ENCODE peak calls at places on chromosomes 12 and 14, in seven cellular contexts. One of them, this sample, is unnamed.

GRCh38 chr14:103084021-103084919 is at the start of gene LBHD2:
- DNase-seq in AG09309: no peak
- DNase-seq in left ventricle myocardium inferior: no peak
- DNase-seq in retinal pigment epithelial cell: no peak
- DNase-seq in fibroblast of pulmonary artery: no peak
- DNase-seq in AG10803: no peak
- DNase-seq in Panc1: no peak
- DNase-seq in this sample: no peak

GRCh38 chr12:117847371-117847770 is 121.4 kb downstream of the KSR2 start:
- DNase-seq in AG09309: no peak
- DNase-seq in left ventricle myocardium inferior: no peak
- DNase-seq in retinal pigment epithelial cell: no peak
- DNase-seq in fibroblast of pulmonary artery: no peak
- DNase-seq in AG10803: no peak
- DNase-seq in Panc1: no peak
- DNase-seq in this sample: no peak

GRCh38 chr12:31849090-31849687 is 110.0 kb upstream of the RESF1 start:
- DNase-seq in AG09309: no peak
- DNase-seq in left ventricle myocardium inferior: no peak
- DNase-seq in retinal pigment epithelial cell: peak
- DNase-seq in fibroblast of pulmonary artery: peak
- DNase-seq in AG10803: no peak
- DNase-seq in Panc1: no peak
- DNase-seq in this sample: no peak

GRCh38 chr12:123748661-123749060 is 13.4 kb upstream of the DNAH10 start:
- DNase-seq in AG09309: no peak
- DNase-seq in left ventricle myocardium inferior: no peak
- DNase-seq in retinal pigment epithelial cell: no peak
- DNase-seq in fibroblast of pulmonary artery: no peak
- DNase-seq in AG10803: no peak
- DNase-seq in Panc1: no peak
- DNase-seq in this sample: no peak

GRCh38 chr12:106498056-106498455 is 84.7 kb upstream of the RFX4 start:
- DNase-seq in AG09309: no peak
- DNase-seq in left ventricle myocardium inferior: no peak
- DNase-seq in retinal pigment epithelial cell: no peak
- DNase-seq in fibroblast of pulmonary artery: peak
- DNase-seq in AG10803: no peak
- DNase-seq in Panc1: no peak
- DNase-seq in this sample: no peak

GRCh38 chr14:64910847-64911495 is 3.3 kb upstream of the CHURC1 start:
- DNase-seq in AG09309: no peak
- DNase-seq in left ventricle myocardium inferior: no peak
- DNase-seq in retinal pigment epithelial cell: no peak
- DNase-seq in fibroblast of pulmonary artery: peak
- DNase-seq in AG10803: peak
- DNase-seq in Panc1: no peak
- DNase-seq in this sample: no peak

GRCh38 chr14:39474416-39474911 is 42.2 kb upstream of the FBXO33 start:
- DNase-seq in AG09309: no peak
- DNase-seq in left ventricle myocardium inferior: no peak
- DNase-seq in retinal pigment epithelial cell: no peak
- DNase-seq in fibroblast of pulmonary artery: no peak
- DNase-seq in AG10803: no peak
- DNase-seq in Panc1: no peak
- DNase-seq in this sample: no peak

GRCh38 chr14:57136669-57137068 is 132.0 kb downstream of the EXOC5 start:
- DNase-seq in AG09309: no peak
- DNase-seq in left ventricle myocardium inferior: peak
- DNase-seq in retinal pigment epithelial cell: no peak
- DNase-seq in fibroblast of pulmonary artery: no peak
- DNase-seq in AG10803: no peak
- DNase-seq in Panc1: no peak
- DNase-seq in this sample: no peak

DNA sequence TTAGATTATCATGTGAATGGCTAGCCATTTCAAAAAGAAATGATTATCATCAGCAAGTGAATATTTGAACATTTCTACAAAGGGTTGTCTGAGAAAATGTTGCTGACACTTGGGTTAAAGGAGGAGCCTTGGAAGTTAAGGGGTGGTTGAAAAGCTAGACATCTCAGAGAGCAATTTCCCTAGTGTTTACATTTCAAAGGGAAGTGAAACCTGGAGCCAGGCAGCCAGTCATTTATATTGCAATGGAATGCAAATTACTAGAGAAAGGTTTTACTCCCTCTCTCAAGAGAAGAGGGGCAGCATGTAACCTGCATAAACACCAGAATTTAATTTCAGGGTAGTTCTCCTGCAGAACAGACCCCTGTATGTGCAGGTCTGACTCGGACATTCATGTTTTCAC is 279.0 kb downstream of the SLC16A7 start:
- DNase-seq in AG09309: no peak
- DNase-seq in left ventricle myocardium inferior: no peak
- DNase-seq in retinal pigment epithelial cell: no peak
- DNase-seq in fibroblast of pulmonary artery: no peak
- DNase-seq in AG10803: no peak
- DNase-seq in Panc1: no peak
- DNase-seq in this sample: no peak
- H3K4me3 ChIP-seq in AG09309: no peak
- H3K4me3 ChIP-seq in left ventricle myocardium inferior: no peak
- H3K4me3 ChIP-seq in retinal pigment epithelial cell: no peak
- H3K4me3 ChIP-seq in fibroblast of pulmonary artery: no peak
- H3K4me3 ChIP-seq in AG10803: no peak
- H3K4me3 ChIP-seq in Panc1: no peak
- H3K4me3 ChIP-seq in this sample: no peak

GRCh38 chr14:77320238-77320935 is at the start of gene POMT2:
- DNase-seq in AG09309: no peak
- DNase-seq in left ventricle myocardium inferior: peak
- DNase-seq in retinal pigment epithelial cell: peak
- DNase-seq in fibroblast of pulmonary artery: peak
- DNase-seq in AG10803: peak
- DNase-seq in Panc1: no peak
- DNase-seq in this sample: no peak
- TF ChIP-seq CTCF in AG09309: peak
- TF ChIP-seq CTCF in left ventricle myocardium inferior: peak
- TF ChIP-seq CTCF in retinal pigment epithelial cell: peak
- TF ChIP-seq CTCF in fibroblast of pulmonary artery: no peak
- TF ChIP-seq CTCF in AG10803: no peak
- TF ChIP-seq CTCF in Panc1: peak
- TF ChIP-seq CTCF in this sample: peak

GRCh38 chr14:68669644-68670343 is 123.1 kb downstream of the ZFP36L1 start:
- DNase-seq in AG09309: no peak
- DNase-seq in left ventricle myocardium inferior: no peak
- DNase-seq in retinal pigment epithelial cell: no peak
- DNase-seq in fibroblast of pulmonary artery: no peak
- DNase-seq in AG10803: no peak
- DNase-seq in Panc1: no peak
- DNase-seq in this sample: no peak
- H3K4me3 ChIP-seq in AG09309: no peak
- H3K4me3 ChIP-seq in left ventricle myocardium inferior: no peak
- H3K4me3 ChIP-seq in retinal pigment epithelial cell: no peak
- H3K4me3 ChIP-seq in fibroblast of pulmonary artery: no peak
- H3K4me3 ChIP-seq in AG10803: no peak
- H3K4me3 ChIP-seq in Panc1: no peak
- H3K4me3 ChIP-seq in this sample: no peak

DNA sequence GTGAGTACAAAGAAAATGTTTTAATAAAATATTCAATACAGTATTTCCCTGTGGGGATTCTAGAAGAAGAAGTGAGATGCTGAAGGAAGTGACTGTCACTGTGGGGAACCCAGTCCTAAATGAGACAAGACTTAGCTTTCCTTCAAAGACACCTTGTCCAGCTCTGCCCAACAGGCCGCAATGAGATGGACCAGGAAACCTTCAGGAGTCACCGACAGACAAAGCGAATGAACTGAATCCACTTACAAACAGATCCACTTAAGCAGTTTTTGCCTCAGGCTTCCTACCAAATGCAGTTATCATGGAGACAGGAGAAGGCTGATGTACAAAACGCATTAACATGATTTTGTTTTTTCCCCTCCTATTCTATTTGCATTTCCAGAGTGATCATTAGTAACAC is 9.6 kb downstream of the KCNJ8 start:
- DNase-seq in AG09309: no peak
- DNase-seq in left ventricle myocardium inferior: no peak
- DNase-seq in retinal pigment epithelial cell: no peak
- DNase-seq in fibroblast of pulmonary artery: no peak
- DNase-seq in AG10803: no peak
- DNase-seq in Panc1: no peak
- DNase-seq in this sample: no peak
- TF ChIP-seq CTCF in AG09309: no peak
- TF ChIP-seq CTCF in left ventricle myocardium inferior: no peak
- TF ChIP-seq CTCF in retinal pigment epithelial cell: no peak
- TF ChIP-seq CTCF in fibroblast of pulmonary artery: no peak
- TF ChIP-seq CTCF in AG10803: no peak
- TF ChIP-seq CTCF in Panc1: no peak
- TF ChIP-seq CTCF in this sample: no peak

DNA sequence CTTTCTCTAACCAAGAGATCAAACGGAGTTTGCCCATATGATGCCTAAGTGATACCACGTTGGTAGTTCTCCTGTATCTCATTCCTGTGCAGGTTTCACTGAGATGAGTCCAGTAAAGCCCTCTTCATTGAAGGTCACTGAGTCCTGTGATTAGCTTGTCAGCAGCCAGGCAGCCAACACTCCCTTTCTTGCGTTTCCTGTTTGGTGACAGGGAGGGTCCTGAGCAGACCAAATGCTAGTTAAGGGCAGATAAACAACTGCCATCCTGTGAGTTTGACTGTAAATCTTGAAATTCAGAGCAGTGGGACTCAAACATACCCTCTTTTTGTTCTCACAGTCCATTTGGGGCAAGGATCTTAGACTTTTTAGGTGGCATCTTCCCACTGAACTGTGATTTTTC is 39.4 kb downstream of the ZNF641 start:
- DNase-seq in AG09309: no peak
- DNase-seq in left ventricle myocardium inferior: no peak
- DNase-seq in retinal pigment epithelial cell: no peak
- DNase-seq in fibroblast of pulmonary artery: no peak
- DNase-seq in AG10803: no peak
- DNase-seq in Panc1: no peak
- DNase-seq in this sample: no peak
- H3K4me3 ChIP-seq in AG09309: no peak
- H3K4me3 ChIP-seq in left ventricle myocardium inferior: no peak
- H3K4me3 ChIP-seq in retinal pigment epithelial cell: no peak
- H3K4me3 ChIP-seq in fibroblast of pulmonary artery: no peak
- H3K4me3 ChIP-seq in AG10803: no peak
- H3K4me3 ChIP-seq in Panc1: no peak
- H3K4me3 ChIP-seq in this sample: no peak

GRCh38 chr12:113649256-113649830 is 177.7 kb upstream of the LHX5 start:
- DNase-seq in AG09309: no peak
- DNase-seq in left ventricle myocardium inferior: no peak
- DNase-seq in retinal pigment epithelial cell: no peak
- DNase-seq in fibroblast of pulmonary artery: no peak
- DNase-seq in AG10803: no peak
- DNase-seq in Panc1: no peak
- DNase-seq in this sample: no peak

GRCh38 chr12:113650476-113650875 is 178.8 kb upstream of the LHX5 start:
- DNase-seq in AG09309: no peak
- DNase-seq in left ventricle myocardium inferior: no peak
- DNase-seq in retinal pigment epithelial cell: no peak
- DNase-seq in fibroblast of pulmonary artery: no peak
- DNase-seq in AG10803: no peak
- DNase-seq in Panc1: no peak
- DNase-seq in this sample: no peak

GRCh38 chr12:113643575-113643974 is 171.9 kb upstream of the LHX5 start:
- DNase-seq in AG09309: no peak
- DNase-seq in left ventricle myocardium inferior: no peak
- DNase-seq in retinal pigment epithelial cell: no peak
- DNase-seq in fibroblast of pulmonary artery: no peak
- DNase-seq in AG10803: no peak
- DNase-seq in Panc1: no peak
- DNase-seq in this sample: no peak

GRCh38 chr12:113645183-113645582 is 173.5 kb upstream of the LHX5 start:
- DNase-seq in AG09309: no peak
- DNase-seq in left ventricle myocardium inferior: no peak
- DNase-seq in retinal pigment epithelial cell: no peak
- DNase-seq in fibroblast of pulmonary artery: no peak
- DNase-seq in AG10803: no peak
- DNase-seq in Panc1: no peak
- DNase-seq in this sample: no peak

GRCh38 chr12:113647048-113647447 is 175.4 kb upstream of the LHX5 start:
- DNase-seq in AG09309: no peak
- DNase-seq in left ventricle myocardium inferior: no peak
- DNase-seq in retinal pigment epithelial cell: no peak
- DNase-seq in fibroblast of pulmonary artery: no peak
- DNase-seq in AG10803: no peak
- DNase-seq in Panc1: peak
- DNase-seq in this sample: no peak
- TF ChIP-seq CTCF in AG09309: peak
- TF ChIP-seq CTCF in left ventricle myocardium inferior: no peak
- TF ChIP-seq CTCF in retinal pigment epithelial cell: peak
- TF ChIP-seq CTCF in fibroblast of pulmonary artery: no peak
- TF ChIP-seq CTCF in AG10803: no peak
- TF ChIP-seq CTCF in Panc1: no peak
- TF ChIP-seq CTCF in this sample: peak

DNA sequence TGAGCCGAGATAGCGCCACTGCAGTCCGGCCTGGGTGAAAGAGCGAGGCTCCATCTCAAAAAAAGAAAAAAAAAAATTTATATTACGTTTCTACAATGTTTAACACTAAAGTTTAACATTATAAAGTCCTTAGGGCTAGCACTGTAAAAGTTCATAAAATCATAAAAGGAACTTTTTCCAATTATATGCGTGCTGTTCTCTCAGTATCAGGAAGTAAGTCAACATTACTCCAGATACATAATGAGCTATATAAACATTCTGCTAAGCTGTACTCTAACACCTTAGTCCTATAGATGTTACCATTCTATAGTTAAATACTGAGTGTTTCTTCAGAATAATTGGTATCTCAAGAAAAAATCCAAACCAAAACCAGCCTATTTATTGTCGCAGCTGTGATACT is 32.6 kb downstream of the SLC41A2 start:
- DNase-seq in AG09309: no peak
- DNase-seq in left ventricle myocardium inferior: no peak
- DNase-seq in retinal pigment epithelial cell: no peak
- DNase-seq in fibroblast of pulmonary artery: no peak
- DNase-seq in AG10803: no peak
- DNase-seq in Panc1: no peak
- DNase-seq in this sample: no peak
- H3K4me3 ChIP-seq in AG09309: no peak
- H3K4me3 ChIP-seq in left ventricle myocardium inferior: no peak
- H3K4me3 ChIP-seq in retinal pigment epithelial cell: no peak
- H3K4me3 ChIP-seq in fibroblast of pulmonary artery: no peak
- H3K4me3 ChIP-seq in AG10803: no peak
- H3K4me3 ChIP-seq in Panc1: no peak
- H3K4me3 ChIP-seq in this sample: no peak

This sample was measured in AG04449.